ENCODE peak calls at places on chromosomes 5 and 9, in four cellular contexts. H is CD8-positive, alpha-beta memory T cell; L is B cell; Y is mesothelial cell of epicardium. K is an unnamed sample.

GRCh38 chr9:37555786-37556185 is 20.4 kb downstream of the FBXO10 start:
- DNase-seq in H (no peak), L (no peak), Y (no peak), K (no peak)

GRCh38 chr5:33470544-33470943 is 29.8 kb downstream of the TARS1 start:
- DNase-seq in H (no peak), L (no peak), Y (no peak), K (peak; percentile 2)

GRCh38 chr5:148685520-148686134 is 31.3 kb upstream of the HTR4 start:
- DNase-seq in H (no peak), L (no peak), Y (no peak), K (no peak)

GRCh38 chr5:53971566-53971965 is 338.8 kb downstream of the ARL15 start:
- DNase-seq in H (no peak), L (no peak), Y (no peak), K (no peak)

GRCh38 chr9:127197861-127198430 is 66.6 kb upstream of the GARNL3 start:
- DNase-seq in H (no peak), L (no peak), Y (no peak), K (no peak)

GRCh38 chr9:78668148-78668825 is 371.4 kb downstream of the PSAT1 start:
- DNase-seq in H (no peak), L (no peak), Y (no peak), K (no peak)

GRCh38 chr9:129163753-129164152 is 14.3 kb downstream of the IER5L start:
- DNase-seq in H (no peak), L (no peak), Y (no peak), K (no peak)

GRCh38 chr5:160800375-160800774 is 51.6 kb downstream of the ATP10B start:
- DNase-seq in H (no peak), L (no peak), Y (no peak), K (no peak)

GRCh38 chr5:112407666-112408065 is 11.4 kb downstream of the EPB41L4A start:
- DNase-seq in H (no peak), L (no peak), Y (no peak), K (no peak)

GRCh38 chr9:21789541-21790037 is 12.8 kb upstream of the MTAP start:
- DNase-seq in H (no peak), L (peak; percentile 43), Y (no peak), K (peak; percentile 80)

GRCh38 chr5:2475902-2476301 is 275.6 kb downstream of the IRX2 start:
- DNase-seq in H (no peak), L (no peak), Y (no peak), K (no peak)

GRCh38 chr5:173412566-173412965 is 84.4 kb upstream of the STC2 start:
- DNase-seq in H (no peak), L (no peak), Y (no peak), K (no peak)

GRCh38 chr5:73437126-73438047 is 11.2 kb downstream of the FOXD1 start:
- DNase-seq in H (no peak), L (peak; percentile 62), Y (peak; percentile 60), K (no peak)

GRCh38 chr9:3507395-3508077 is 18.3 kb downstream of the RFX3 start:
- DNase-seq in H (no peak), L (no peak), Y (no peak), K (no peak)

GRCh38 chr5:15794117-15794985 is 294.4 kb downstream of the FBXL7 start:
- DNase-seq in H (no peak), L (no peak), Y (no peak), K (no peak)

GRCh38 chr5:14502291-14502690 is 79.3 kb upstream of the OTULINL start:
- DNase-seq in H (no peak), L (no peak), Y (no peak), K (no peak)

GRCh38 chr5:83567741-83568530 is 96.4 kb downstream of the VCAN start:
- DNase-seq in H (no peak), L (no peak), Y (no peak), K (no peak)

GRCh38 chr9:92966518-92966800 is 19.1 kb downstream of the FGD3 start:
- DNase-seq in H (no peak), L (no peak), Y (no peak), K (no peak)

GRCh38 chr5:58887721-58888409 is 305.0 kb downstream of the RAB3C start:
- DNase-seq in H (no peak), L (no peak), Y (no peak), K (no peak)

GRCh38 chr5:59360130-59360555 is 533.4 kb downstream of the PDE4D start:
- DNase-seq in H (no peak), L (no peak), Y (no peak), K (no peak)

GRCh38 chr5:95959051-95959963 is 2.3 kb downstream of the ELL2 start:
- DNase-seq in H (no peak), L (no peak), Y (no peak), K (peak; percentile 8)

GRCh38 chr5:150640311-150641005 is at the start of gene SYNPO:
- DNase-seq in H (no peak), L (no peak), Y (no peak), K (no peak)

GRCh38 chr9:133188006-133188842 is 20.8 kb downstream of the OBP2B start:
- DNase-seq in H (no peak), L (no peak), Y (peak; percentile 42), K (no peak)

GRCh38 chr5:54263447-54263846 is 46.9 kb downstream of the ARL15 start:
- DNase-seq in H (no peak), L (no peak), Y (no peak), K (no peak)

GRCh38 chr9:128006360-128007024 is 25.7 kb upstream of the EEIG1 start:
- DNase-seq in H (no peak), L (no peak), Y (no peak), K (no peak)

GRCh38 chr9:8558176-8558575 is 758.6 kb upstream of the DMAC1 start:
- DNase-seq in H (no peak), L (no peak), Y (no peak), K (no peak)

GRCh38 chr5:136212252-136212721 is 19.3 kb upstream of the SMIM32 start:
- DNase-seq in H (peak; percentile 37), L (peak; percentile 65), Y (peak; percentile 69), K (peak; percentile 5)

GRCh38 chr5:85814596-85814995 is 803.1 kb upstream of the COX7C start:
- DNase-seq in H (no peak), L (no peak), Y (no peak), K (no peak)

GRCh38 chr5:155780274-155780673 is 546.7 kb upstream of the SGCD start:
- DNase-seq in H (no peak), L (no peak), Y (no peak), K (no peak)

GRCh38 chr5:135979510-135979909 is 24.7 kb upstream of the LECT2 start:
- DNase-seq in H (no peak), L (no peak), Y (no peak), K (no peak)

GRCh38 chr5:180314106-180314505 is 22.2 kb upstream of the MAPK9 start:
- DNase-seq in H (no peak), L (no peak), Y (no peak), K (no peak)

GRCh38 chr5:134594336-134594735 is 38.3 kb downstream of the SAR1B start:
- DNase-seq in H (no peak), L (no peak), Y (no peak), K (no peak)

GRCh38 chr5:151086905-151087360 is 6.1 kb upstream of the TNIP1 start:
- DNase-seq in H (peak; percentile 67), L (peak; percentile 81), Y (peak; percentile 42), K (no peak)

GRCh38 chr5:104267282-104268015 is 704.9 kb upstream of the NUDT12 start:
- DNase-seq in H (no peak), L (no peak), Y (no peak), K (no peak)

GRCh38 chr5:66143473-66144073 is 527 bp upstream of the SREK1 start:
- DNase-seq in H (no peak), L (no peak), Y (no peak), K (no peak)

K was measured in naive thymus-derived CD4-positive, alpha-beta T cell.